ENCODE peak calls at places on chromosomes 4 and X, in eight cellular contexts. S is stimulated activated CD4-positive, alpha-beta T cell treated with anti-CD3 and anti-CD28 coated beads, TNF-alpha, amount 100 ng/mL, for 4 hours; Z is midbrain; C is AG04450; M is AG09319; N is AG10803; B is cardiac muscle cell; G is MCF 10A. E is an unnamed sample.

GRCh38 chr4:5082381-5082780 is 31.1 kb downstream of the STK32B start:
- DNase-seq in S (no peak), Z (no peak), C (no peak), M (no peak), N (no peak), B (no peak), G (no peak), E (no peak)

GRCh38 chr4:186342582-186342981 is 76.6 kb downstream of the F11 start:
- DNase-seq in S (no peak), Z (no peak), C (no peak), M (no peak), N (no peak), B (no peak), G (peak; percentile 43), E (no peak)

GRCh38 chr4:8553958-8554357 is 26.2 kb upstream of the GPR78 start:
- DNase-seq in S (no peak), Z (no peak), C (no peak), M (no peak), N (no peak), B (no peak), G (no peak), E (no peak)

GRCh38 chr4:148273501-148273986 is 168.7 kb downstream of the NR3C2 start:
- DNase-seq in S (no peak), Z (no peak), C (no peak), M (no peak), N (no peak), B (no peak), G (peak; percentile 7), E (no peak)

GRCh38 chrX:371907-372306 is 14.8 kb downstream of the PPP2R3B start:
- DNase-seq in S (no peak), Z (no peak), C (no peak), M (no peak), N (no peak), B (no peak), G (no peak), E (no peak)

GRCh38 chrX:129808829-129809745 is 29.3 kb downstream of the SASH3 start:
- DNase-seq in S (no peak), Z (no peak), C (no peak), M (no peak), N (peak; percentile 0), B (no peak), G (no peak), E (peak; percentile 66)

GRCh38 chr4:186846426-186846825 is 122.8 kb upstream of the FAT1 start:
- DNase-seq in S (no peak), Z (no peak), C (no peak), M (no peak), N (no peak), B (no peak), G (no peak), E (no peak)

GRCh38 chrX:84189125-84189524 is 1.1 kb upstream of the RPS6KA6 start:
- DNase-seq in S (no peak), Z (no peak), C (no peak), M (no peak), N (no peak), B (peak; percentile 13), G (no peak), E (no peak)

GRCh38 chr4:28675582-28675981 is 1814.9 kb downstream of the STIM2 start:
- DNase-seq in S (no peak), Z (no peak), C (no peak), M (no peak), N (no peak), B (no peak), G (no peak), E (no peak)

GRCh38 chr4:7630559-7631287 is 196.0 kb upstream of the PSAPL1 start:
- DNase-seq in S (no peak), Z (peak; percentile 35), C (peak; percentile 53), M (peak; percentile 45), N (peak; percentile 82), B (no peak), G (peak; percentile 95), E (no peak)

GRCh38 chrX:126982158-126982557 is 162.6 kb downstream of the PRR32 start:
- DNase-seq in S (no peak), Z (no peak), C (no peak), M (no peak), N (no peak), B (no peak), G (no peak), E (no peak)

GRCh38 chr4:174192943-174193342 is 90.5 kb downstream of the FBXO8 start:
- DNase-seq in S (no peak), Z (no peak), C (no peak), M (no peak), N (no peak), B (no peak), G (no peak), E (no peak)

GRCh38 chr4:4658051-4658450 is 116.2 kb upstream of the STX18 start:
- DNase-seq in S (no peak), Z (no peak), C (no peak), M (no peak), N (peak; percentile 45), B (no peak), G (no peak), E (peak; percentile 14)

GRCh38 chr4:149168645-149169044 is 647.0 kb downstream of the IQCM start:
- DNase-seq in S (no peak), Z (no peak), C (no peak), M (no peak), N (no peak), B (no peak), G (no peak), E (no peak)

GRCh38 chr4:145736241-145736831 is 56.4 kb downstream of the C4orf51 start:
- DNase-seq in S (no peak), Z (no peak), C (no peak), M (no peak), N (peak; percentile 76), B (peak; percentile 7), G (peak; percentile 86), E (no peak)

GRCh38 chr4:82592639-82593038 is 30.9 kb upstream of the TMEM150C start:
- DNase-seq in S (no peak), Z (no peak), C (no peak), M (no peak), N (no peak), B (no peak), G (no peak), E (no peak)

E was measured in MV-4-11.